ENCODE peak calls at places on chromosome 5, in eight cellular contexts. C is A549, K is WTC11, P is endothelial cell of umbilical vein, Q is HCT116, G is NB4, U is HepG2, I is K562. O is an unnamed sample.

GRCh38 chr5:31995011-31995410 is 179.1 kb downstream of the GOLPH3 start:
- DNase-seq in C (no peak), K (no peak), P (no peak), Q (no peak), G (no peak), U (no peak), I (no peak), O (no peak)

GRCh38 chr5:32733582-32734340 is 22.6 kb downstream of the NPR3 start:
- DNase-seq in C (no peak), K (no peak), P (no peak), Q (no peak), G (no peak), U (no peak), I (no peak), O (no peak)

GRCh38 chr5:10246761-10247160 is 2.9 kb downstream of the ATPSCKMT start:
- DNase-seq in C (no peak), K (no peak), P (peak), Q (no peak), G (no peak), U (peak), I (no peak), O (no peak)

GRCh38 chr5:1112596-1113331 is 901 bp upstream of the SLC12A7 start:
- DNase-seq in C (no peak), K (no peak), P (no peak), Q (peak), G (peak), U (peak), I (no peak), O (no peak)

GRCh38 chr5:7886849-7887460 is 18.0 kb downstream of the MTRR start:
- DNase-seq in C (peak), K (no peak), P (peak), Q (peak), G (peak), U (peak), I (no peak), O (peak)

GRCh38 chr5:124395287-124395686 is 351.2 kb downstream of the ZNF608 start:
- DNase-seq in C (no peak), K (no peak), P (no peak), Q (no peak), G (no peak), U (no peak), I (no peak), O (peak)

GRCh38 chr5:42377496-42377895 is 45.7 kb upstream of the GHR start:
- DNase-seq in C (no peak), K (no peak), P (peak), Q (no peak), G (no peak), U (no peak), I (no peak), O (no peak)

GRCh38 chr5:103587185-103587748 is 24.7 kb upstream of the NUDT12 start:
- DNase-seq in C (no peak), K (no peak), P (peak), Q (no peak), G (peak), U (peak), I (no peak), O (peak)

GRCh38 chr5:157575096-157575872 is at the start of gene ADAM19:
- DNase-seq in C (peak), K (peak), P (peak), Q (no peak), G (no peak), U (no peak), I (peak), O (peak)

GRCh38 chr5:10563940-10564837 is at the start of gene ANKRD33B:
- DNase-seq in C (peak), K (peak), P (peak), Q (no peak), G (peak), U (peak), I (peak), O (peak)

DNA sequence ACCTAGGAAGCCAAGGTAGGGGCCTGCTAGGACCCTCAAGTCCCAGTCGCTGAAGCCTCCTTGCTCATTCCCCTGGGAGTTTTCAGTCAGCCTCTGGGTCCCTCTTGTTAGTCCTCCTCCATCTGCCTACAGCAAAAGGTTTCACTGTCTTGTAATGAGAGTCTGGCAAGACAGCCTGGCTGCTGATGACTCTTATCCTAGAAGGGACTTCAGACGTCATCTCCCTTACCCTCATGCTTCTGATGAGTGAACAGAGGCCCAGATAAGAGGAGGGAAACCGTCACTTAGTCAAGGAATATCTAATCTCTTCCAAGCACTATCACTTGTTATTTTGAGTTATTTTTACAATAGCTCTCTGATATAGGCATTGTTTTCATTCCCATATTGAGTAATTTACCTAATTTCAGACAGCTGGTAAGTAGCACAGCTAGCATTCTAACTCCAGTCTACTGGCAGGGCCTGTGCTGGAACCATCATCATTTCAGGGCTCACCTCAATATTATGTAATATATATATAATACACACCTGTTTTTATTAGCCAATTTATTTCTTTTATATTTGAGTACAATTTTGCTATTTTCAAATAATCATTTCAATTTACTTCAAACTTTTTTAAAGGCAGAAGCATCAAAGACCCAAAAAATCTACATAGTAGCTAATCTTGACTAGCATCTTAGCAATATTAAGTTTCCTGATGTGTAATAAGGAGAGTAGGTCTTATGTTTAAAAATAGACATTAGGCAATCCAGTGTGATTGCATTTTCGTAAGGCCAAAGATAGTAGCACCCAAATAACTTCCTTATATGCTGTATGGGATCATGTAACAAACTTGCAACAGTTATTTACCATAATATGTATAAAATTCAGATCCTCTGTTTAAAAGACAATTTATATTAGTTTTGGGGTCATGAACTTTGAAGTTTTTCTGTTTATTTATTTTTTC is 7.9 kb downstream of the CMYA5 start:
- DNase-seq in C (no peak), K (no peak), P (no peak), Q (no peak), G (peak), U (no peak), I (peak), O (no peak)
- TF ChIP-seq MAX in C (no peak), K (no peak), P (no peak), Q (no peak), G (no peak), U (no peak), I (no peak), O (no peak)

DNA sequence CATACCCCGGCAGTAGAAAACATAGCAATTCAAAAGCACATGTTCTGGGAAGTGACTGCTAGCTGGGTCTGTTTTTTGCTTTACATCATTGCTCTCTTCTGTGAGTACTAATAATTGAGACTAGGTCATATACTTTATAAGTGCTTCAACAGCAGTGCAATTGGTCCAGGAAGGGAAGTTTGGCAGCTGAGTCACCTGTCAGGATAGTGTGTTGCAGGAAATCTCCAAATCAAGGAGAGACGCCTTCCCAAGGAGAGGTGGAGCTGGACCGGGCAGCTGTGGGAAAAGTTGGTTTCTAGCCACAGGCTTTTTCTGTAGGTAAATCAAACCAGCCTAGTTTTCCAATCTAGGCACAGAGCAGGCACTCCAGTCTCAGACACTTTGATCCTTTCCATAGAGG is 330.1 kb downstream of the ENC1 start:
- DNase-seq in C (no peak), K (no peak), P (no peak), Q (no peak), G (no peak), U (no peak), I (no peak), O (no peak)
- TF ChIP-seq MAX in C (no peak), K (no peak), P (no peak), Q (no peak), G (no peak), U (no peak), I (no peak), O (no peak)

GRCh38 chr5:178416919-178417318 is 173.3 kb downstream of the COL23A1 start:
- DNase-seq in C (no peak), K (no peak), P (no peak), Q (no peak), G (no peak), U (no peak), I (no peak), O (peak)

GRCh38 chr5:178418031-178418430 is 172.2 kb downstream of the COL23A1 start:
- DNase-seq in C (no peak), K (no peak), P (no peak), Q (no peak), G (no peak), U (no peak), I (no peak), O (no peak)

GRCh38 chr5:178415353-178415752 is 174.8 kb downstream of the COL23A1 start:
- DNase-seq in C (no peak), K (no peak), P (no peak), Q (no peak), G (no peak), U (no peak), I (no peak), O (peak)

GRCh38 chr5:178417391-178417811 is 172.8 kb downstream of the COL23A1 start:
- DNase-seq in C (no peak), K (no peak), P (no peak), Q (no peak), G (no peak), U (no peak), I (no peak), O (peak)

GRCh38 chr5:178416206-178416882 is 173.8 kb downstream of the COL23A1 start:
- DNase-seq in C (no peak), K (no peak), P (no peak), Q (no peak), G (no peak), U (no peak), I (no peak), O (peak)
- TF ChIP-seq MAX in C (no peak), K (no peak), P (no peak), Q (no peak), G (no peak), U (no peak), I (no peak), O (no peak)

GRCh38 chr5:148932355-148932935 is 106.0 kb downstream of the ADRB2 start:
- DNase-seq in C (no peak), K (no peak), P (no peak), Q (no peak), G (no peak), U (no peak), I (no peak), O (no peak)
- TF ChIP-seq MAX in C (no peak), K (no peak), P (no peak), Q (no peak), G (no peak), U (no peak), I (no peak), O (no peak)